ENCODE peak calls at places on chromosomes 3 and 15, in eight cellular contexts. One of them, this sample, is unnamed.

GRCh38 chr15:92069308-92070244 is 216.1 kb downstream of the SLCO3A1 start:
- DNase-seq in A549: peak; percentile 80
- DNase-seq in neural progenitor cell: no peak
- DNase-seq in fibroblast of lung: peak; percentile 57
- DNase-seq in prostate gland: no peak
- DNase-seq in cardiac muscle cell: no peak
- DNase-seq in RWPE1: peak; percentile 91
- DNase-seq in PC-3: peak; percentile 74
- DNase-seq in this sample: peak; percentile 50

GRCh38 chr3:77281721-77282120 is 241.8 kb downstream of the ROBO2 start:
- DNase-seq in A549: no peak
- DNase-seq in neural progenitor cell: peak; percentile 75
- DNase-seq in fibroblast of lung: no peak
- DNase-seq in prostate gland: no peak
- DNase-seq in cardiac muscle cell: no peak
- DNase-seq in RWPE1: no peak
- DNase-seq in PC-3: no peak
- DNase-seq in this sample: no peak

GRCh38 chr15:67836134-67836455 is 3.8 kb downstream of the RNU6-1 start:
- DNase-seq in A549: no peak
- DNase-seq in neural progenitor cell: peak; percentile 48
- DNase-seq in fibroblast of lung: no peak
- DNase-seq in prostate gland: no peak
- DNase-seq in cardiac muscle cell: no peak
- DNase-seq in RWPE1: no peak
- DNase-seq in PC-3: no peak
- DNase-seq in this sample: no peak

GRCh38 chr15:64742385-64742784 is 33.0 kb downstream of the RBPMS2 start:
- DNase-seq in A549: no peak
- DNase-seq in neural progenitor cell: no peak
- DNase-seq in fibroblast of lung: no peak
- DNase-seq in prostate gland: no peak
- DNase-seq in cardiac muscle cell: no peak
- DNase-seq in RWPE1: no peak
- DNase-seq in PC-3: no peak
- DNase-seq in this sample: no peak

GRCh38 chr3:99118381-99118780 is 216.9 kb upstream of the DCBLD2 start:
- DNase-seq in A549: no peak
- DNase-seq in neural progenitor cell: no peak
- DNase-seq in fibroblast of lung: no peak
- DNase-seq in prostate gland: no peak
- DNase-seq in cardiac muscle cell: no peak
- DNase-seq in RWPE1: no peak
- DNase-seq in PC-3: no peak
- DNase-seq in this sample: no peak

GRCh38 chr15:83767786-83768185 is 113.9 kb downstream of the ADAMTSL3 start:
- DNase-seq in A549: no peak
- DNase-seq in neural progenitor cell: no peak
- DNase-seq in fibroblast of lung: peak; percentile 47
- DNase-seq in prostate gland: no peak
- DNase-seq in cardiac muscle cell: no peak
- DNase-seq in RWPE1: no peak
- DNase-seq in PC-3: no peak
- DNase-seq in this sample: no peak

GRCh38 chr15:35466476-35466875 is 79.5 kb downstream of the DPH6 start:
- DNase-seq in A549: no peak
- DNase-seq in neural progenitor cell: no peak
- DNase-seq in fibroblast of lung: peak; percentile 11
- DNase-seq in prostate gland: no peak
- DNase-seq in cardiac muscle cell: no peak
- DNase-seq in RWPE1: peak; percentile 22
- DNase-seq in PC-3: peak; percentile 50
- DNase-seq in this sample: no peak

GRCh38 chr3:70550723-70551319 is 238.4 kb upstream of the MDFIC2 start:
- DNase-seq in A549: peak; percentile 47
- DNase-seq in neural progenitor cell: peak; percentile 60
- DNase-seq in fibroblast of lung: peak; percentile 61
- DNase-seq in prostate gland: peak; percentile 60
- DNase-seq in cardiac muscle cell: peak; percentile 39
- DNase-seq in RWPE1: no peak
- DNase-seq in PC-3: peak; percentile 44
- DNase-seq in this sample: peak; percentile 7

GRCh38 chr3:71859128-71859519 is 74.2 kb upstream of the PROK2 start:
- DNase-seq in A549: peak; percentile 42
- DNase-seq in neural progenitor cell: peak; percentile 60
- DNase-seq in fibroblast of lung: peak; percentile 6
- DNase-seq in prostate gland: no peak
- DNase-seq in cardiac muscle cell: peak; percentile 55
- DNase-seq in RWPE1: no peak
- DNase-seq in PC-3: peak; percentile 68
- DNase-seq in this sample: no peak

GRCh38 chr3:154684021-154684420 is 254.0 kb upstream of the GPR149 start:
- DNase-seq in A549: no peak
- DNase-seq in neural progenitor cell: peak; percentile 23
- DNase-seq in fibroblast of lung: no peak
- DNase-seq in prostate gland: no peak
- DNase-seq in cardiac muscle cell: no peak
- DNase-seq in RWPE1: no peak
- DNase-seq in PC-3: no peak
- DNase-seq in this sample: no peak

GRCh38 chr3:166453472-166453871 is 616.2 kb upstream of the BCHE start:
- DNase-seq in A549: peak; percentile 41
- DNase-seq in neural progenitor cell: no peak
- DNase-seq in fibroblast of lung: no peak
- DNase-seq in prostate gland: no peak
- DNase-seq in cardiac muscle cell: no peak
- DNase-seq in RWPE1: no peak
- DNase-seq in PC-3: no peak
- DNase-seq in this sample: no peak

GRCh38 chr3:100158877-100159563 is 44.7 kb upstream of the FILIP1L start:
- DNase-seq in A549: no peak
- DNase-seq in neural progenitor cell: no peak
- DNase-seq in fibroblast of lung: peak; percentile 16
- DNase-seq in prostate gland: no peak
- DNase-seq in cardiac muscle cell: no peak
- DNase-seq in RWPE1: no peak
- DNase-seq in PC-3: peak; percentile 35
- DNase-seq in this sample: no peak

GRCh38 chr3:63954182-63954581 is 42.0 kb upstream of the SCAANT1 start:
- DNase-seq in A549: no peak
- DNase-seq in neural progenitor cell: no peak
- DNase-seq in fibroblast of lung: no peak
- DNase-seq in prostate gland: no peak
- DNase-seq in cardiac muscle cell: no peak
- DNase-seq in RWPE1: peak; percentile 52
- DNase-seq in PC-3: no peak
- DNase-seq in this sample: no peak

GRCh38 chr3:26049956-26050355 is 260.1 kb downstream of the OXSM start:
- DNase-seq in A549: no peak
- DNase-seq in neural progenitor cell: no peak
- DNase-seq in fibroblast of lung: no peak
- DNase-seq in prostate gland: no peak
- DNase-seq in cardiac muscle cell: no peak
- DNase-seq in RWPE1: no peak
- DNase-seq in PC-3: no peak
- DNase-seq in this sample: no peak

GRCh38 chr15:63672775-63673174 is 75.6 kb downstream of the FBXL22 start:
- DNase-seq in A549: no peak
- DNase-seq in neural progenitor cell: no peak
- DNase-seq in fibroblast of lung: no peak
- DNase-seq in prostate gland: no peak
- DNase-seq in cardiac muscle cell: no peak
- DNase-seq in RWPE1: no peak
- DNase-seq in PC-3: no peak
- DNase-seq in this sample: no peak
- H3K27ac ChIP-seq in A549: no peak overlapping the region
- H3K27ac ChIP-seq in neural progenitor cell: no peak overlapping the region
- H3K27ac ChIP-seq in fibroblast of lung: no peak overlapping the region
- H3K27ac ChIP-seq in prostate gland: no peak overlapping the region
- H3K27ac ChIP-seq in cardiac muscle cell: no peak overlapping the region
- H3K27ac ChIP-seq in RWPE1: no peak overlapping the region
- H3K27ac ChIP-seq in PC-3: no peak overlapping the region
- H3K27ac ChIP-seq in this sample: no peak overlapping the region

DNA sequence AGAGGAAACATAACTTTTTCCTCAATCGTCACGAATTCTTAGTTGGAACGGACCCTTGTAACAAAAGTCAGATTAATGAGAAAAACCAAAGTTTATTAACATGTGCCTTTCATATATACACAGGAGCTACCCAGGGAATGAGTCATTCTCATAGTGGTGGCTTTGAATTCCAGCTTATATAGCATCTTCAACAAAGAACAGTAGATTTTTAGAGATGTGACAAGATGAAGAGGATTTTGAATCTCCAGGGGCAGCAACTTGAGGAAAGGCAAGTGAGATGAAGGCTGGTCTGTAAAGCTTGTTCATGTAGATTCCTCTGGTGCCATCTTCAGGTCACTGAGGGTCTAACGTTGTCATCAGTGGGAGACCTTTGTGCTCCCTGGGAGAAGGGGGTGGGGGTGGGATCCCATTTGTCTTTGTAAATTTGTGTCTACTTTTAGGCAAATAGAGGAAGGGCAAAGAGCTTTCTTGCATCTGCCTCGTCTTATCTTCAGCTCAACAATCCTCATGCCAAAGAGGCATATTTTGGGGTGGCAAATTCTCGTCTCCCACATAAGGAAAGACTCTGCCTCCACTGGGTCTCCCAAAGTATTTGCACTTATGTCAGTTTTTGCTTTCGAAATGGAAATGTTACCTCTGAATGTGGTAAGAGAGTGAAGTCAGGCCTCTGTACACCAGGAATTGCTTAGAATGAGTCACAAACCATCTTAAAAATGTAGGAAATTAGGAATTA is 29.5 kb downstream of the CLEC3B start:
- DNase-seq in A549: peak; percentile 49
- DNase-seq in neural progenitor cell: peak; percentile 69
- DNase-seq in fibroblast of lung: peak; percentile 94
- DNase-seq in prostate gland: no peak
- DNase-seq in cardiac muscle cell: peak; percentile 19
- DNase-seq in RWPE1: no peak
- DNase-seq in PC-3: peak; percentile 51
- DNase-seq in this sample: no peak
- TF ChIP-seq CTCF in A549: peak; percentile 6
- TF ChIP-seq CTCF in neural progenitor cell: peak; percentile 56
- TF ChIP-seq CTCF in fibroblast of lung: peak; percentile 2
- TF ChIP-seq CTCF in prostate gland: no peak
- TF ChIP-seq CTCF in cardiac muscle cell: peak; percentile 7
- TF ChIP-seq CTCF in RWPE1: no peak
- TF ChIP-seq CTCF in PC-3: peak; percentile 49
- TF ChIP-seq CTCF in this sample: no peak

GRCh38 chr3:124986153-124987143 is 51.9 kb upstream of the MUC13 start:
- DNase-seq in A549: peak; percentile 78
- DNase-seq in neural progenitor cell: peak; percentile 59
- DNase-seq in fibroblast of lung: peak; percentile 90
- DNase-seq in prostate gland: peak; percentile 47
- DNase-seq in cardiac muscle cell: no peak
- DNase-seq in RWPE1: peak; percentile 89
- DNase-seq in PC-3: peak; percentile 89
- DNase-seq in this sample: no peak

GRCh38 chr3:124981472-124981871 is 46.9 kb upstream of the MUC13 start:
- DNase-seq in A549: no peak
- DNase-seq in neural progenitor cell: no peak
- DNase-seq in fibroblast of lung: no peak
- DNase-seq in prostate gland: no peak
- DNase-seq in cardiac muscle cell: no peak
- DNase-seq in RWPE1: no peak
- DNase-seq in PC-3: no peak
- DNase-seq in this sample: no peak

GRCh38 chr3:124982855-124983254 is 48.3 kb upstream of the MUC13 start:
- DNase-seq in A549: no peak
- DNase-seq in neural progenitor cell: no peak
- DNase-seq in fibroblast of lung: no peak
- DNase-seq in prostate gland: no peak
- DNase-seq in cardiac muscle cell: no peak
- DNase-seq in RWPE1: no peak
- DNase-seq in PC-3: no peak
- DNase-seq in this sample: no peak

GRCh38 chr3:124985358-124985757 is 50.8 kb upstream of the MUC13 start:
- DNase-seq in A549: peak; percentile 46
- DNase-seq in neural progenitor cell: no peak
- DNase-seq in fibroblast of lung: peak; percentile 86
- DNase-seq in prostate gland: no peak
- DNase-seq in cardiac muscle cell: no peak
- DNase-seq in RWPE1: peak; percentile 79
- DNase-seq in PC-3: peak; percentile 70
- DNase-seq in this sample: no peak

DNA sequence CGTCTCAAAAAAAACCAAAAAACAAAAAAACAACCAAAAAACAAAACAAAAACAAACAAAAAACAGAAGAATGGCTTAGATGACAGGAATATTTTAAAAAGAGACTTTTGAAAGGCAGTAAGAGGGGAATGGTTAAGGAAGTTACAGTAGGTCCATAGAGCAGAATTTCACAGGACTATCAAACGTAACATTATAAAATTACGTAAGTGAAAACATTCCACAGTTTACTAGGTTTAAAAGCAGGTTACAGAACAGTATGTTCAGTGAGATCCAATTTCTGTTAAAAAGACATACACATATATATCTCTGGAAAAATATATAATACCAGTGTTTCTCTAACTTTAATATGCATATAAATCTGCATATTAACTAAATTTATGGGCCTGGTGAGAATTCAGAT is 50.2 kb upstream of the MUC13 start:
- DNase-seq in A549: no peak
- DNase-seq in neural progenitor cell: no peak
- DNase-seq in fibroblast of lung: no peak
- DNase-seq in prostate gland: no peak
- DNase-seq in cardiac muscle cell: no peak
- DNase-seq in RWPE1: no peak
- DNase-seq in PC-3: no peak
- DNase-seq in this sample: no peak
- H3K27ac ChIP-seq in A549: peak overlapping the region; percentile 93
- H3K27ac ChIP-seq in neural progenitor cell: no peak overlapping the region
- H3K27ac ChIP-seq in fibroblast of lung: peak overlapping the region; percentile 86
- H3K27ac ChIP-seq in prostate gland: peak overlapping the region; percentile 61
- H3K27ac ChIP-seq in cardiac muscle cell: no peak overlapping the region
- H3K27ac ChIP-seq in RWPE1: peak overlapping the region; percentile 54
- H3K27ac ChIP-seq in PC-3: peak overlapping the region; percentile 77
- H3K27ac ChIP-seq in this sample: no peak overlapping the region

DNA sequence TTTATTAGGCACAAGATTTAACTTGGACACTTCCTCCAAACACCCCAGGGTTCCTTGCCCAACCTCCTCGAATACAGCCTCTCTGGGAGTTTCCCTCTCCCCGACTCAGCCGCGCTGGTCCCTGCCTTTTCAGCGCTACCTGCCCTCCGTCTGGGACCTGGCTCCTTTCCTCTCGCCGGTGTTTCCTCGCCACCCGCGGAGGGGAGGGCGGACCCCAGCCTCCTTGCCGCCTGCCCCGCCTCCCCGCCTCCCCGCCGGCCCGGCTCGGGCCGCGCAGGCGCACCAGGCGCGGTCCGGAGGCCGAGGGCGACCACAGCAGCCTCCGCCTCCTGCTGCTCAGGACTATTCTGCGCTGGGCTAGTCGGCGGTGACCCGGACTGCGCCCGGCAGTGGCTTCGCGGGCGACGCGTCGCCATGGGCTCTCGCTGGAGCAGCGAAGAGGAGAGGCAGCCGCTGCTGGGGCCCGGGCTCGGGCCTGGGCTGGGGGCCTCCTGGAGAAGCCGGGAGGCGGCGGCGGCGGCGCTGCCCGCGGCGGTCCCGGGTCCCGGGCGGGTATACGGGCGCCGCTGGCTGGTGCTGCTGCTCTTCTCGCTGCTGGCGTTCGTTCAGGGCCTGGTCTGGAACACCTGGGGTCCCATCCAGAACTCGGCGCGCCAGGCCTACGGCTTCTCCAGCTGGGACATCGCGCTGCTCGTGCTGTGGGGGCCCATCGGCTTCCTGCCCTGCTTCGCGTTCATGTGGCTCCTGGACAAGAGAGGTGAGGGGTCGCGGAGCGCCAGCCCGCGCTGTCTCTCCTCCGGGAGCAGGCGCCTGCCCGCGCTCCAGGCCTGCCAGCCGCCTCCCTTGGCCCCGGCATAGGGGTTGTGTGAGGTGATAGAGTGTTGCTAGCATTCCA is at the start of gene SLC49A4:
- DNase-seq in A549: peak; percentile 79
- DNase-seq in neural progenitor cell: peak; percentile 94
- DNase-seq in fibroblast of lung: peak; percentile 64
- DNase-seq in prostate gland: peak; percentile 79
- DNase-seq in cardiac muscle cell: peak; percentile 88
- DNase-seq in RWPE1: peak; percentile 83
- DNase-seq in PC-3: peak; percentile 89
- DNase-seq in this sample: peak; percentile 9
- TF ChIP-seq CTCF in A549: no peak
- TF ChIP-seq CTCF in neural progenitor cell: no peak
- TF ChIP-seq CTCF in fibroblast of lung: no peak
- TF ChIP-seq CTCF in prostate gland: no peak
- TF ChIP-seq CTCF in cardiac muscle cell: peak; percentile 5
- TF ChIP-seq CTCF in RWPE1: no peak
- TF ChIP-seq CTCF in PC-3: no peak
- TF ChIP-seq CTCF in this sample: no peak

This sample was measured in thoracic aorta.